ENCODE peak calls at places on chromosomes 2 and 18, in eight cellular contexts. One of them, this sample, is unnamed.

GRCh38 chr18:7617738-7618422 is 50.8 kb downstream of the PTPRM start:
- DNase-seq in hepatocyte: peak
- DNase-seq in prostate gland: peak
- DNase-seq in left ventricle myocardium inferior: no peak
- DNase-seq in pancreas: peak
- DNase-seq in HL-60: no peak
- DNase-seq in CD8-positive, alpha-beta T cell: no peak
- DNase-seq in A549: no peak
- DNase-seq in this sample: no peak

GRCh38 chr2:20617081-20617575 is 33.8 kb downstream of the HS1BP3 start:
- DNase-seq in CD8-positive, alpha-beta T cell: no peak
- DNase-seq in A549: no peak
- DNase-seq in pancreas: no peak
- DNase-seq in hepatocyte: peak
- DNase-seq in prostate gland: no peak
- DNase-seq in left ventricle myocardium inferior: peak
- DNase-seq in HL-60: no peak
- DNase-seq in this sample: no peak

GRCh38 chr2:160666019-160666676 is 172.5 kb upstream of the RBMS1 start:
- DNase-seq in HL-60: no peak
- DNase-seq in pancreas: no peak
- DNase-seq in hepatocyte: peak
- DNase-seq in CD8-positive, alpha-beta T cell: no peak
- DNase-seq in prostate gland: no peak
- DNase-seq in left ventricle myocardium inferior: no peak
- DNase-seq in A549: peak
- DNase-seq in this sample: peak

GRCh38 chr2:179606141-179606540 is 255.3 kb downstream of the ZNF385B start:
- DNase-seq in HL-60: no peak
- DNase-seq in prostate gland: no peak
- DNase-seq in left ventricle myocardium inferior: no peak
- DNase-seq in CD8-positive, alpha-beta T cell: no peak
- DNase-seq in A549: no peak
- DNase-seq in hepatocyte: no peak
- DNase-seq in pancreas: no peak
- DNase-seq in this sample: no peak

GRCh38 chr2:10658041-10658913 is 31.5 kb downstream of the NOL10 start:
- DNase-seq in HL-60: no peak
- DNase-seq in prostate gland: no peak
- DNase-seq in CD8-positive, alpha-beta T cell: no peak
- DNase-seq in hepatocyte: no peak
- DNase-seq in A549: no peak
- DNase-seq in left ventricle myocardium inferior: no peak
- DNase-seq in pancreas: no peak
- DNase-seq in this sample: peak

GRCh38 chr2:235551965-235552364 is 58.1 kb downstream of the AGAP1 start:
- DNase-seq in pancreas: peak
- DNase-seq in left ventricle myocardium inferior: peak
- DNase-seq in A549: peak
- DNase-seq in hepatocyte: peak
- DNase-seq in prostate gland: peak
- DNase-seq in HL-60: peak
- DNase-seq in CD8-positive, alpha-beta T cell: no peak
- DNase-seq in this sample: peak

GRCh38 chr2:27730249-27730648 is 41.3 kb upstream of the MRPL33 start:
- DNase-seq in left ventricle myocardium inferior: no peak
- DNase-seq in A549: no peak
- DNase-seq in pancreas: no peak
- DNase-seq in HL-60: no peak
- DNase-seq in CD8-positive, alpha-beta T cell: no peak
- DNase-seq in prostate gland: no peak
- DNase-seq in hepatocyte: no peak
- DNase-seq in this sample: no peak

GRCh38 chr2:202249864-202250263 is 11.5 kb upstream of the SUMO1 start:
- DNase-seq in left ventricle myocardium inferior: no peak
- DNase-seq in hepatocyte: no peak
- DNase-seq in A549: no peak
- DNase-seq in CD8-positive, alpha-beta T cell: no peak
- DNase-seq in pancreas: no peak
- DNase-seq in HL-60: no peak
- DNase-seq in prostate gland: no peak
- DNase-seq in this sample: no peak

GRCh38 chr2:10619643-10620042 is 70.1 kb downstream of the NOL10 start:
- DNase-seq in HL-60: no peak
- DNase-seq in pancreas: no peak
- DNase-seq in CD8-positive, alpha-beta T cell: no peak
- DNase-seq in left ventricle myocardium inferior: no peak
- DNase-seq in prostate gland: no peak
- DNase-seq in A549: no peak
- DNase-seq in hepatocyte: no peak
- DNase-seq in this sample: no peak

GRCh38 chr2:143841935-143842334 is 678.0 kb downstream of the ZEB2 start:
- DNase-seq in HL-60: no peak
- DNase-seq in A549: no peak
- DNase-seq in prostate gland: no peak
- DNase-seq in hepatocyte: no peak
- DNase-seq in CD8-positive, alpha-beta T cell: no peak
- DNase-seq in left ventricle myocardium inferior: no peak
- DNase-seq in pancreas: no peak
- DNase-seq in this sample: no peak

GRCh38 chr2:157441072-157441454 is 2.8 kb downstream of the CYTIP start:
- DNase-seq in HL-60: peak
- DNase-seq in CD8-positive, alpha-beta T cell: no peak
- DNase-seq in A549: no peak
- DNase-seq in pancreas: no peak
- DNase-seq in prostate gland: no peak
- DNase-seq in hepatocyte: no peak
- DNase-seq in left ventricle myocardium inferior: no peak
- DNase-seq in this sample: no peak

GRCh38 chr2:74381751-74382150 is 1.6 kb upstream of the DCTN1 start:
- DNase-seq in pancreas: no peak
- DNase-seq in prostate gland: no peak
- DNase-seq in HL-60: no peak
- DNase-seq in hepatocyte: no peak
- DNase-seq in A549: no peak
- DNase-seq in left ventricle myocardium inferior: no peak
- DNase-seq in CD8-positive, alpha-beta T cell: no peak
- DNase-seq in this sample: no peak

GRCh38 chr18:44682181-44682870 is 1.6 kb downstream of the SETBP1 start:
- DNase-seq in hepatocyte: peak
- DNase-seq in HL-60: no peak
- DNase-seq in CD8-positive, alpha-beta T cell: no peak
- DNase-seq in pancreas: no peak
- DNase-seq in prostate gland: peak
- DNase-seq in left ventricle myocardium inferior: peak
- DNase-seq in A549: no peak
- DNase-seq in this sample: no peak

GRCh38 chr2:151238527-151239487 is 22.9 kb downstream of the RBM43 start:
- DNase-seq in prostate gland: peak
- DNase-seq in HL-60: peak
- DNase-seq in A549: peak
- DNase-seq in pancreas: peak
- DNase-seq in CD8-positive, alpha-beta T cell: no peak
- DNase-seq in hepatocyte: peak
- DNase-seq in left ventricle myocardium inferior: no peak
- DNase-seq in this sample: peak

GRCh38 chr2:144747571-144747970 is 227.7 kb upstream of the ZEB2 start:
- DNase-seq in HL-60: no peak
- DNase-seq in hepatocyte: no peak
- DNase-seq in A549: no peak
- DNase-seq in pancreas: no peak
- DNase-seq in CD8-positive, alpha-beta T cell: no peak
- DNase-seq in prostate gland: no peak
- DNase-seq in left ventricle myocardium inferior: no peak
- DNase-seq in this sample: no peak

GRCh38 chr2:31267437-31268120 is 33.6 kb downstream of the EHD3 start:
- DNase-seq in HL-60: no peak
- DNase-seq in left ventricle myocardium inferior: no peak
- DNase-seq in hepatocyte: no peak
- DNase-seq in A549: no peak
- DNase-seq in pancreas: no peak
- DNase-seq in prostate gland: no peak
- DNase-seq in CD8-positive, alpha-beta T cell: no peak
- DNase-seq in this sample: no peak

GRCh38 chr2:31266804-31267203 is 32.9 kb downstream of the EHD3 start:
- DNase-seq in prostate gland: no peak
- DNase-seq in hepatocyte: no peak
- DNase-seq in A549: no peak
- DNase-seq in CD8-positive, alpha-beta T cell: no peak
- DNase-seq in left ventricle myocardium inferior: no peak
- DNase-seq in pancreas: no peak
- DNase-seq in HL-60: no peak
- DNase-seq in this sample: no peak

GRCh38 chr2:31269087-31269486 is 35.1 kb downstream of the EHD3 start:
- DNase-seq in hepatocyte: no peak
- DNase-seq in pancreas: no peak
- DNase-seq in prostate gland: no peak
- DNase-seq in A549: no peak
- DNase-seq in CD8-positive, alpha-beta T cell: no peak
- DNase-seq in HL-60: no peak
- DNase-seq in left ventricle myocardium inferior: no peak
- DNase-seq in this sample: no peak

GRCh38 chr2:31270136-31270535 is 36.2 kb downstream of the EHD3 start:
- DNase-seq in HL-60: no peak
- DNase-seq in CD8-positive, alpha-beta T cell: no peak
- DNase-seq in hepatocyte: no peak
- DNase-seq in left ventricle myocardium inferior: no peak
- DNase-seq in A549: no peak
- DNase-seq in pancreas: no peak
- DNase-seq in prostate gland: no peak
- DNase-seq in this sample: peak

DNA sequence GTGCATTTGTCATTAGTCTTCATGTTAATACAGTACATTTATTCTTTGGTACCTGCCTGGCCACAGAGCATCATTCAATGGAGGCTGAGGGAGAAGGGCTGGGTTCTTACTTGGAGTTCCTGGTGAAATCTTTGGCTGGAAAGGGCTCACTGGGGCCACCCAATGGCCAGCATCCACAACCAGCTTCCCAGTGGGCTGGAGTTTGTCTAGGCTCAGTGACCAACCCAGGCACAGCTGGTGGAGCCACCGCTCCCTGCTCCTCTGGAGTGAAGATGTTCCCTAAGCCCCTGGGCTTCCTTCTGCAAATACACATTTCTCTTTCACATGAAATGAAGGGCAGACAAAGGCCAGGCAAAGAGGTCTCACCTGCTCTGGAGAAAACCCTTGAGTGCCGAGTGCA is 34.4 kb downstream of the EHD3 start:
- DNase-seq in CD8-positive, alpha-beta T cell: no peak
- DNase-seq in HL-60: no peak
- DNase-seq in left ventricle myocardium inferior: no peak
- DNase-seq in pancreas: no peak
- DNase-seq in A549: no peak
- DNase-seq in hepatocyte: no peak
- DNase-seq in prostate gland: no peak
- DNase-seq in this sample: no peak
- TF ChIP-seq CTCF in CD8-positive, alpha-beta T cell: no peak
- TF ChIP-seq CTCF in HL-60: no peak
- TF ChIP-seq CTCF in left ventricle myocardium inferior: no peak
- TF ChIP-seq CTCF in pancreas: no peak
- TF ChIP-seq CTCF in A549: no peak
- TF ChIP-seq CTCF in hepatocyte: no peak
- TF ChIP-seq CTCF in prostate gland: no peak
- TF ChIP-seq CTCF in this sample: no peak

GRCh38 chr2:64065516-64065915 is 46.3 kb upstream of the VPS54 start:
- DNase-seq in hepatocyte: no peak
- DNase-seq in left ventricle myocardium inferior: no peak
- DNase-seq in A549: no peak
- DNase-seq in HL-60: no peak
- DNase-seq in prostate gland: no peak
- DNase-seq in pancreas: no peak
- DNase-seq in CD8-positive, alpha-beta T cell: no peak
- DNase-seq in this sample: no peak
- H3K27ac ChIP-seq in hepatocyte: no peak
- H3K27ac ChIP-seq in left ventricle myocardium inferior: peak
- H3K27ac ChIP-seq in A549: no peak
- H3K27ac ChIP-seq in HL-60: no peak
- H3K27ac ChIP-seq in prostate gland: no peak
- H3K27ac ChIP-seq in pancreas: no peak
- H3K27ac ChIP-seq in CD8-positive, alpha-beta T cell: no peak
- H3K27ac ChIP-seq in this sample: peak

DNA sequence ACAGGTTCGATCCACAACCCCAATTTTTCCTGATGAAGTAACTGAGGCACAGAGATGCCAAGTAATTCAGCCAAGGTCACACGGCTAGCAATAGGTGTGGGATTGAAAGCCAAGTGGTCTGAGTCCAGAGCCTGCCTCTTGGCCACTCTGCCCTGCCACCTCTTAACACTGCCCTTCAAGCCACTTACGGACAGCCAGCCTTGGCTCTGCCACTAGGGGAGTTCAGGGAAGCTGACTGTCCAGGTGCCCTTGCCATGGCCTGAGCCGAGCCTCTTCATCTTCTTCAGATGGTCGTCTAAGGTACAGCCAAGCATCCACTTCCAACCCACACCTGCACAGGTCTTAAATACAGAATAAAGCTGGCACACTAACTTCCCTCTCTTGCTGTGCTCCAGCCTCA is 99.3 kb upstream of the GPR45 start:
- DNase-seq in pancreas: no peak
- DNase-seq in A549: no peak
- DNase-seq in CD8-positive, alpha-beta T cell: no peak
- DNase-seq in left ventricle myocardium inferior: no peak
- DNase-seq in prostate gland: no peak
- DNase-seq in HL-60: no peak
- DNase-seq in hepatocyte: no peak
- DNase-seq in this sample: no peak
- TF ChIP-seq CTCF in pancreas: no peak
- TF ChIP-seq CTCF in A549: no peak
- TF ChIP-seq CTCF in CD8-positive, alpha-beta T cell: no peak
- TF ChIP-seq CTCF in left ventricle myocardium inferior: no peak
- TF ChIP-seq CTCF in prostate gland: no peak
- TF ChIP-seq CTCF in HL-60: no peak
- TF ChIP-seq CTCF in hepatocyte: no peak
- TF ChIP-seq CTCF in this sample: no peak

GRCh38 chr2:112031473-112031872 is 23.6 kb upstream of the TMEM87B start:
- DNase-seq in HL-60: no peak
- DNase-seq in hepatocyte: no peak
- DNase-seq in left ventricle myocardium inferior: no peak
- DNase-seq in pancreas: no peak
- DNase-seq in CD8-positive, alpha-beta T cell: no peak
- DNase-seq in A549: no peak
- DNase-seq in prostate gland: no peak
- DNase-seq in this sample: no peak
- H3K27ac ChIP-seq in HL-60: no peak
- H3K27ac ChIP-seq in hepatocyte: peak
- H3K27ac ChIP-seq in left ventricle myocardium inferior: peak
- H3K27ac ChIP-seq in pancreas: no peak
- H3K27ac ChIP-seq in CD8-positive, alpha-beta T cell: no peak
- H3K27ac ChIP-seq in A549: no peak
- H3K27ac ChIP-seq in prostate gland: peak
- H3K27ac ChIP-seq in this sample: peak